ENCODE peak calls at places on chromosome 11, in five cellular contexts. J, Y, C, K and X are unnamed samples.

GRCh38 chr11:120034176-120034575 is 103.7 kb downstream of the TRIM29 start:
- DNase-seq in J (no peak), Y (no peak), C (no peak), K (no peak), X (no peak)

GRCh38 chr11:47369676-47370075 is 8.7 kb downstream of the SPI1 start:
- DNase-seq in J (no peak), Y (no peak), C (no peak), K (no peak), X (no peak)

GRCh38 chr11:14727215-14727614 is 83.6 kb downstream of the PDE3B start:
- DNase-seq in J (no peak), Y (no peak), C (no peak), K (no peak), X (no peak)

GRCh38 chr11:102293873-102294601 is 23.2 kb upstream of the BIRC3 start:
- DNase-seq in J (peak), Y (peak), C (no peak), K (no peak), X (no peak)

GRCh38 chr11:87432006-87432405 is 394.3 kb downstream of the TMEM135 start:
- DNase-seq in J (no peak), Y (peak), C (no peak), K (no peak), X (no peak)

GRCh38 chr11:26442131-26442530 is 110.2 kb downstream of the ANO3 start:
- DNase-seq in J (peak), Y (peak), C (no peak), K (no peak), X (peak)

GRCh38 chr11:125943661-125944349 is 2.0 kb upstream of the VSIG10L2 start:
- DNase-seq in J (no peak), Y (no peak), C (no peak), K (no peak), X (no peak)

GRCh38 chr11:116703421-116703820 is 69.4 kb downstream of the BUD13 start:
- DNase-seq in J (peak), Y (no peak), C (peak), K (no peak), X (no peak)

GRCh38 chr11:122661182-122661945 is 5.8 kb downstream of the UBASH3B start:
- DNase-seq in J (no peak), Y (peak), C (no peak), K (no peak), X (peak)

GRCh38 chr11:120717623-120718022 is 206.1 kb downstream of the GRIK4 start:
- DNase-seq in J (no peak), Y (no peak), C (no peak), K (no peak), X (no peak)

GRCh38 chr11:134599180-134599810 is 187.3 kb upstream of the B3GAT1 start:
- DNase-seq in J (no peak), Y (no peak), C (peak), K (no peak), X (no peak)

GRCh38 chr11:71164186-71164585 is 88.2 kb downstream of the SHANK2 start:
- DNase-seq in J (no peak), Y (no peak), C (no peak), K (no peak), X (no peak)

GRCh38 chr11:100876826-100877545 is 189.9 kb downstream of the ARHGAP42 start:
- DNase-seq in J (peak), Y (peak), C (no peak), K (peak), X (peak)

GRCh38 chr11:115965754-115966504 is 461.7 kb upstream of the CADM1 start:
- DNase-seq in J (no peak), Y (no peak), C (peak), K (no peak), X (no peak)

GRCh38 chr11:44858796-44859527 is 91.7 kb downstream of the TP53I11 start:
- DNase-seq in J (peak), Y (no peak), C (no peak), K (no peak), X (peak)

DNA sequence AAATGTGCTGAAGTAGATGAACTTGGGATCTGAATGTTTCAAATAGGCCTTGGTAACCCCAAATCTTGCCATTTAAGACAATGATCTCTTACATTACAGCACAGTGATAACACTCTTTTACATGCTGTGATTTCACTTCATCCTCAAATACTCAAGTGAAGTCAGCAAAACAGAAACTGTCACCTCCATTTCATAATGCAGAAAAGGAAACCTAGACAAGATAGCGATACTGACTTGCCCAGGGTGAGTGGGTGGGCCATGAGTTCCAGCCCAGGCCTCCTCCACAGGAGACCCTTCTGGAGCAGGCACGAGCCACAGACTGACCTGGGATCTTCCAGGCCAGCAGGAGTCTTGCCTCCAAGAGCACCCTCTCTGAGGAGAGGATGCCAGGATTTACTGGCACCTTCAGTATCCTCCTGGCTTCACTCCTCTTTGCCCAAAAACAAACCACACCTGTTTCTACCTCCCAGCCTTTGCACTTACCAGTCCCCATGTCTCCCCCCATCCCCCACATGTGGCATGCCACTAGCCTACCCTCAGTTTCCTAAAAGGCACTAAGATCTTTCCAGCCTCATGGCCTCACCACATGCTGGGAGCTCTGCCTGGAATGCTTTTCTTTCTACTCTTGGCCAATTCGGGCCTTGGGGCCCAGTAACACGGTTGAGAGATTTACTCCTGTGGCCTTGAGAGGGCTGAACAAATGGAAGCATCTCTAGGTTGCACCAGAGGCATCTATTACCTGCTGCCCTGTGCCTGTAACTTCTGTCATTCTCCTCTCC is 1.9 kb upstream of the DGAT2 start:
- DNase-seq in J (no peak), Y (no peak), C (no peak), K (no peak), X (no peak)
- H3K4me3 ChIP-seq in J (no peak), Y (no peak), C (no peak), K (no peak), X (no peak)

GRCh38 chr11:4185561-4185960 is 91.0 kb downstream of the RRM1 start:
- DNase-seq in J (no peak), Y (no peak), C (no peak), K (no peak), X (no peak)
- TF ChIP-seq CTCF in J (no peak), Y (no peak), C (no peak), K (no peak), X (no peak)

DNA sequence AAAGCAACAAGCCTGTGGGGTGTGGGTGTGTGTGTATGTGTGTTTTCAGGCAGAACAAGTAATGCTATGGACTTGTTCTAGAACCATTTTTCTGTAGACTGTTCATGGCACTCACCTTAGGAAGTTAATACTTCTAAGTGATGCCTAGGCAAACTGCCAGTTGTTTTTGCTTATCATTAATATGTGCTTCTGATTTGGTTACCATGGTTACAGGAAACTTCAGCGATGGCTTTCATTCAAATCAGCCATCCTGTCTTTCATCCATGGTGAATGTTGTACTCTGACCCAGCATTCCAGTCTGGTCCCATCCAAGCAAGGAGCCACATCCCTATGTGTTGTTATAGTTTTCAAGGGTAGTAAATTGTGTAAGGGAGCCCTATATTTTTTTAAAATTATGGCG is 49.8 kb upstream of the ARHGAP20 start:
- DNase-seq in J (no peak), Y (no peak), C (no peak), K (no peak), X (no peak)
- H3K4me3 ChIP-seq in J (no peak), Y (no peak), C (no peak), K (no peak), X (no peak)

DNA sequence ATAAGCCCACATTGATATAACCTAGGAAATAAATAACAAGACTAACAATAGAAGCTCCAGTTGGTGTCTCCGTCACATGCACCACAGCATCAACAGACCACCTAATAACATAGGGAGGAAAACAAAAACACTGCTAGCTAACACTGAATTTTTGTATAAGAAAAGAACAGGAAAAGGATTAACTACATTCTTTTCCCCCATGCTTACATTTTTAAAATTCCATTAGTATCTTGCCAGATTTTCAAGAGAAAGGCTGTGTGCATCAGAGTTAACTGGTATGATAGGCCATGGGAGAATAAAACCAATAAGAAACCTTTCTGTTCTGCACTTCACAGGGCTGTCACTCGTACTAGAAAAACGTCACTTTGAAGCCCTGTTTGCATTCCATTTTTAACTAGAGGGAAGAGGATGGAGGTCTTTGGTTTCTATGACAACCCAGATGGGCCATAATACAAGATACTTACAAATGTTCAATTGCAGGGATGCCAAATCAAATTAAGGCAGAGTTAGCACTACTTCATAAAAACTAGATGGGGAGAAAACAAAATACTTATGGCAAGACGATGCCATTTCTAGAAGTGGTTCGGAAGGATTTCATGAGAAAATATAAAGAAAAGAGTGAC is 79.1 kb downstream of the LARGE2 start:
- DNase-seq in J (peak), Y (no peak), C (no peak), K (no peak), X (no peak)
- TF ChIP-seq CTCF in J (no peak), Y (no peak), C (no peak), K (no peak), X (no peak)

DNA sequence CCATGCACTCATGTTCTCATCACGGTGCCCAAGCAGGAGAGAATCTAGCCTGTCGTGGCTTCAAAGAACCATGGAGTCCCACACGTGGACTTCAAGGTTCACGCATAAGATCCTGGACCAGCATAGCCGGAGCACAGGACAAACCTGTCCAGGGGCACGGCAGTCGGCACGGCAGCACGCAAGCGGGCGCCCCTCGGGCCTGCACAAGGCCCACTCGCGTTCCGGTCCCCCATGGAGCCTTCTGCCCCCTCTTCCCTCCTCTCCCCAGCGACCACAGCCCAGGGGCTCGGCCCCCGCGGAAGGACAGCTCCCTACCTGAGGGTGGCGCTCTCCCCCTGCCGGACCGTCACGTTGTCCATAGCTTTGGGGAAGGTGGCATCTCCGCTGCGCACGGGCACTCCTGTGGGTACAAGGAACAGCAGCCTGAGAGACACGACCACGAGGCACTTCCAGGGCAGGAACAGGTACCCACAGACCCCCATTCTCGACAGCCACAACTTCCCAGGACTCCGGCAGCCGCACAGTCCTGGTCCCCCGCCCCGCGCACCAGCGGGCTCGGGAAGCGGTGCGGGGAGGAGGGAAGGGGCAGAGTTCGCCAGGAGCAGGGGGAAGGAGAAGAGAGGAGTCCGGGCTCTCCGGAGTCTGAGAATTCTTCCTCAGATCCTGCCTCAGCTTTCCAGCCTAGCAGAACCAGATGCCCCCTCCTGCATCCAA is 589.5 kb downstream of the OPCML start:
- DNase-seq in J (no peak), Y (no peak), C (no peak), K (no peak), X (no peak)
- H3K4me3 ChIP-seq in J (peak), Y (no peak), C (no peak), K (no peak), X (peak)

GRCh38 chr11:66580803-66581202 is 12.1 kb downstream of the CCDC87 start:
- DNase-seq in J (peak), Y (no peak), C (no peak), K (no peak), X (no peak)

GRCh38 chr11:66581261-66581660 is 11.6 kb downstream of the CCDC87 start:
- DNase-seq in J (no peak), Y (no peak), C (no peak), K (no peak), X (no peak)

DNA sequence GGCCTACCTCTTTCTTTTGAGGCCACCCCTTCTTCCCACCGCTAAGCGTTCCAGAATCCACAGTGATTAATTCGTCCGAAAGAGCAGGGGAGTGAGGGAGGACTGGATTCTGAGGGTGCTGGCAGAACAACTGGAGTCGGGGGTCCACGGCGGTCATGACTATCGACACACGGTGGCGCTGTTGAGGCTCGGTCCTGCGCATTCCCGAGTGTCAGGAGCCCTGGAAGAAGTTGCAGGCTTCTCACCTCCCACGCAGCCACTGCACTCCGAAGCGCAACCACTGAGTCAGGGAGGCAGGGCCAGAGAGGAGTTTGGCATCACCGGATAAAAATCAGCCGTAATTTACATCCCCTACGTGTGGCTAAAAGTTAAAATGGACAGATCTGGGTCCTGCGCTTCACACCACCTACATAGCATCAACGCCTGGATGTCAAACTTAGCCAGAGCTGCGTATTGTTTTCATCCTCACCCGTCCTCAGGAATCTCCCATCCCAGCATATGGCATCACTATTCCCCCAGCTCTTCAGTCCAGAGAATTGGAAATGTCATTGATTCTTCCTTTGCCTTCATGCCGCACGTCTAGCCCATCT is 10.7 kb upstream of the CTSF start:
- DNase-seq in J (peak), Y (peak), C (peak), K (peak), X (peak)
- TF ChIP-seq CTCF in J (peak), Y (peak), C (peak), K (peak), X (peak)

GRCh38 chr11:111513240-111513605 is 1.0 kb upstream of the BTG4 start:
- DNase-seq in J (no peak), Y (no peak), C (no peak), K (no peak), X (no peak)

GRCh38 chr11:111515591-111515990 is 1.0 kb downstream of the HOATZ start:
- DNase-seq in J (no peak), Y (no peak), C (no peak), K (no peak), X (no peak)

GRCh38 chr11:111510311-111510710 is 1.9 kb downstream of the BTG4 start:
- DNase-seq in J (no peak), Y (no peak), C (no peak), K (no peak), X (no peak)

GRCh38 chr11:111514216-111515031 is at the start of gene HOATZ:
- DNase-seq in J (peak), Y (peak), C (peak), K (no peak), X (no peak)

DNA sequence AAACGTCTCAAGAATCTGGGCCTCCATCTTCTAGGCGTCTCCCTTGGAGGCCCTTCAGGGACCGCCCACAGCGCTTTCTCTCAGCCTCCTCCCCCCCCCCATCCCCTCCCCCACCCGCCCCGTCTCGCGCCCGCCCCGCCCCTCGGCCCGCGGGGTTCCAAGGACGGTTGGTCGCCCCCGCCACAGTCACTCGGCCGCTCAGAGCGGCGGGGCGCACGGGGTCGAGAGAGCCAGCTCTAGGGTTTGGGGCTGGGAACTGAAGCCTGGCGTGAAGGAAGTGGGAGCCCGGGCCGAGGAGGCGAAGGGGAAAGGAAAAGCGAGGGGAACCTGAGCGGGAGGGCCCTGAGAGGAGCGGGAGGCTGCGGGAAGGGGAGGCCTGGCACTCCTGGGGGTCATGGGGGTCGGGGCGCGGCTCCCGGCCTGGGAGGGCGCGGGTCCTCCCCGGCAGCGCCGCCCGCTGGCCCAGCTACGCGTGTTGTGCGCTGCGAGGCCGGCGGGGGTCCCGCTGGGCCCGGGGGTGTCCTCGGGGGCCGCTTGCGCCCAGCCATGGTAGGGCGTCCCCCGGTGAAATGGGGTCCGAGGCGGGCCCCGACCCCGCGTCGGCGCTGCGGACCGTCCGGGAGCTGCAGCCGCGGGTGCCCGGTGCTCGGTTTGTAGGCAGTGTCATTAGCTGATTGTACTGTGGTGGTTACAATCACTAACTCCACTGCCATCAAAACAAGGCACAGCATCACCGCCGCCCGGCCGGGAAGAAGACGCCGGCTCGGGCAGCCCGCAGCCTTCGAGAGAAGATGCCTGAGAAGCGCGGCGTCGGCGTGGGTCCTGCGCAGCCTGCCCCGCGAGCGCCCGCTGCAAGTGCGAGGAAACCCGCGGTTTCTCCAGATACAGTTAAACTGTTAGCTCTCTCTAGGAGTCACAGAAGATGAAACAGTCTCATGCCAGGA is at the start of gene BTG4:
- DNase-seq in J (peak), Y (peak), C (peak), K (no peak), X (no peak)
- H3K4me3 ChIP-seq in J (peak), Y (peak), C (peak), K (peak), X (peak)